ENCODE peak calls at places on chromosomes 5 and 9, in five cellular contexts. D is IMR-90, S is heart right ventricle, N is psoas muscle, W is transverse colon. K is an unnamed sample.

GRCh38 chr9:20028192-20028848 is 239.5 kb upstream of the SLC24A2 start:
- DNase-seq in S (no peak), N (no peak), D (no peak), W (no peak), K (no peak)

GRCh38 chr5:34530637-34531036 is 125.5 kb upstream of the RAI14 start:
- DNase-seq in D (peak), N (no peak), S (no peak), W (no peak), K (no peak)

GRCh38 chr9:112863214-112863613 is 27.5 kb downstream of the SLC46A2 start:
- DNase-seq in D (peak), N (no peak), S (peak), W (no peak), K (no peak)

GRCh38 chr5:159463590-159464321 is 133.5 kb upstream of the IL12B start:
- DNase-seq in N (no peak), D (peak), W (no peak), S (no peak), K (no peak)

GRCh38 chr5:97165726-97166125 is 17.3 kb downstream of the RIOK2 start:
- DNase-seq in W (peak), D (no peak), N (no peak), S (no peak), K (no peak)

GRCh38 chr5:77852068-77852513 is 76.0 kb upstream of the TBCA start:
- DNase-seq in D (no peak), S (no peak), W (no peak), N (no peak), K (no peak)

GRCh38 chr9:36327903-36328302 is 69.7 kb upstream of the GNE start:
- DNase-seq in W (no peak), S (no peak), N (no peak), D (peak), K (no peak)

GRCh38 chr9:127929044-127929979 is 1.3 kb downstream of the PIP5KL1 start:
- DNase-seq in W (no peak), D (no peak), N (no peak), S (no peak), K (no peak)

GRCh38 chr5:176492431-176492830 is 44.2 kb downstream of the FAF2 start:
- DNase-seq in N (no peak), S (no peak), W (no peak), D (peak), K (peak)

GRCh38 chr9:16825971-16826370 is 44.5 kb downstream of the BNC2 start:
- DNase-seq in W (peak), D (peak), S (no peak), N (no peak), K (peak)

GRCh38 chr5:113293068-113293571 is 141.7 kb downstream of the TSSK1B start:
- DNase-seq in S (no peak), D (peak), W (no peak), N (no peak), K (no peak)

GRCh38 chr5:63727583-63727982 is 234.7 kb downstream of the HTR1A start:
- DNase-seq in N (no peak), S (no peak), D (no peak), W (no peak), K (no peak)

GRCh38 chr5:155480731-155481131 is 467.2 kb downstream of the KIF4B start:
- DNase-seq in N (no peak), S (no peak), D (no peak), W (no peak), K (no peak)

GRCh38 chr9:76542360-76542759 is 83.4 kb downstream of the GCNT1 start:
- DNase-seq in D (no peak), N (no peak), S (no peak), W (no peak), K (no peak)

GRCh38 chr9:119094086-119094485 is 275.1 kb downstream of the BRINP1 start:
- DNase-seq in D (no peak), S (no peak), W (no peak), N (no peak), K (no peak)

GRCh38 chr9:115373000-115373709 is 255.2 kb upstream of the TNC start:
- DNase-seq in S (no peak), N (no peak), W (no peak), D (peak), K (peak)

GRCh38 chr9:90098456-90098855 is 493.6 kb downstream of the GADD45G start:
- DNase-seq in N (no peak), S (no peak), D (no peak), W (no peak), K (no peak)

GRCh38 chr9:15244001-15244441 is 63.0 kb downstream of the TTC39B start:
- DNase-seq in N (no peak), S (no peak), W (no peak), D (peak), K (peak)

GRCh38 chr5:120464627-120465280 is 654 bp downstream of the PRR16 start:
- DNase-seq in W (peak), N (peak), S (peak), D (peak), K (peak)

GRCh38 chr5:35166043-35166442 is 64.2 kb downstream of the PRLR start:
- DNase-seq in D (no peak), N (no peak), W (no peak), S (no peak), K (no peak)

GRCh38 chr9:18539203-18539602 is 65.2 kb downstream of the ADAMTSL1 start:
- DNase-seq in D (no peak), N (no peak), S (no peak), W (no peak), K (no peak)

GRCh38 chr5:58406394-58406793 is 53.5 kb downstream of the PLK2 start:
- DNase-seq in S (no peak), N (no peak), D (no peak), W (no peak), K (no peak)

GRCh38 chr9:79952401-79952800 is 380.6 kb downstream of the TLE4 start:
- DNase-seq in D (peak), W (no peak), N (no peak), S (no peak), K (peak)

GRCh38 chr9:79953908-79954307 is 382.1 kb downstream of the TLE4 start:
- DNase-seq in W (no peak), D (no peak), N (no peak), S (no peak), K (no peak)

DNA sequence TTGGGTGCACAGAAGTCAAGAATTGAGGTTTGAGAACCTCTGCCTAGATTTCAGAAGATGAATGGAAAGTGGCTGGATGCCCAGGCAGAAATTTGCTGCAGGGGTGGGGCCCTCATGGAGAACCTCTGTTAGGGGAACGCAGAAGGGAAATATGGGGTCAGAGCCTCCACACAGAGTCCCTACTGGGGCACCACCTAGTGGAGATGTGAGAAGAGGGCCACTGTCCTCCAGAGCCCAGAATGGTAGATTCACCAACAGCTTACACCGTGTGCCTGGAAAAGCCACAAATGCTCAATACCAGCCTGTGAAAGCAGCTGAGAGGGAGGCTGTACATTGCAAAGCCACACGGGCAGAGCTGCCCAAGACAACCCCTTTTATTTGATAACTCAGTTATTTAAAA is 383.5 kb downstream of the TLE4 start:
- DNase-seq in D (no peak), S (no peak), W (no peak), N (peak), K (no peak)
- TF ChIP-seq CTCF in D (peak), S (peak), W (peak), N (peak), K (peak)

GRCh38 chr5:128701301-128701700 is 163.3 kb upstream of the FBN2 start:
- DNase-seq in S (no peak), D (no peak), W (no peak), N (no peak), K (no peak)

GRCh38 chr5:128693779-128694178 is 155.7 kb upstream of the FBN2 start:
- DNase-seq in W (no peak), D (peak), S (no peak), N (no peak), K (peak)

GRCh38 chr5:128695791-128696520 is 157.9 kb upstream of the FBN2 start:
- DNase-seq in N (no peak), W (no peak), D (peak), S (no peak), K (peak)
- TF ChIP-seq CTCF in N (no peak), W (no peak), D (peak), S (no peak), K (peak)

GRCh38 chr9:132697230-132697629 is 27.0 kb downstream of the GTF3C4 start:
- DNase-seq in D (no peak), N (no peak), W (no peak), S (no peak), K (no peak)

GRCh38 chr9:132698989-132699388 is 28.7 kb downstream of the GTF3C4 start:
- DNase-seq in D (no peak), N (no peak), S (no peak), W (peak), K (no peak)

GRCh38 chr9:132699926-132700325 is 29.7 kb downstream of the GTF3C4 start:
- DNase-seq in N (no peak), S (no peak), W (no peak), D (peak), K (no peak)

GRCh38 chr9:132694144-132694543 is 23.9 kb downstream of the GTF3C4 start:
- DNase-seq in S (no peak), N (no peak), D (peak), W (no peak), K (no peak)
- TF ChIP-seq CTCF in S (no peak), N (no peak), D (peak), W (peak), K (no peak)

GRCh38 chr5:146394486-146394885 is 52.6 kb upstream of the TCERG1 start:
- DNase-seq in S (no peak), W (no peak), D (no peak), N (no peak), K (no peak)

GRCh38 chr5:146395233-146395632 is 51.9 kb upstream of the TCERG1 start:
- DNase-seq in W (no peak), N (no peak), D (no peak), S (no peak), K (no peak)

GRCh38 chr5:146388418-146388817 is 49.8 kb downstream of the POU4F3 start:
- DNase-seq in S (no peak), N (no peak), D (peak), W (no peak), K (peak)

DNA sequence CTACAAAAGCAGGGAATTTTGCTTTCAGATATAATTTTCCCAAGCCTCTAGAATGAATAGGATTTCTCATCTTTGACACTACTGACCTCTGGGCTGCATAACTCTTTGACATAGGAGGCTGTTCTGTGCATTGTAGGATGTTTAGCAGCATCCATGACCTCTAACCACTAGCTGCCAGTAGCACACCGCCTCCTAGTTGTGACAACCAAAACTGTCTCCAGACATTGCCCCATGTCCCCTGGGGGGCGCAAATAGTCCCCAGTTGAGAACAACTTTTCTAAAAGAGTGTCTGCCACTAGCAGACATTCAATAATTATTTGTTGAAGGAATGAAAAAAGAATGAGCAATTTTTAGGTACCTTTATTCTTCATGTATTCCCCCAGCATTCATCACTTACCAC is 51.8 kb downstream of the POU4F3 start:
- DNase-seq in W (no peak), D (no peak), N (no peak), S (no peak), K (no peak)
- TF ChIP-seq CTCF in W (no peak), D (no peak), N (no peak), S (no peak), K (peak)

GRCh38 chr5:110054240-110054639 is 364.5 kb downstream of the MAN2A1 start:
- DNase-seq in D (peak), W (peak), S (no peak), N (no peak), K (no peak)
- TF ChIP-seq CTCF in D (no peak), W (no peak), S (no peak), N (no peak), K (no peak)

K was measured in HFFc6.